ENCODE peak calls at places on chromosome 4, in four cellular contexts. T, S, N and W are unnamed samples.

GRCh38 chr4:153346563-153346962 is 2.1 kb downstream of the MND1 start:
- DNase-seq in T (no peak), S (no peak), N (no peak), W (no peak)

GRCh38 chr4:138897818-138898226 is 117.8 kb upstream of the NOCT start:
- DNase-seq in T (peak; percentile 61), S (no peak), N (peak; percentile 98), W (no peak)

GRCh38 chr4:85744950-85745349 is 270.0 kb downstream of the ARHGAP24 start:
- DNase-seq in T (peak; percentile 40), S (no peak), N (peak; percentile 77), W (peak; percentile 17)

GRCh38 chr4:139607302-139608060 is 51.5 kb upstream of the SETD7 start:
- DNase-seq in T (peak; percentile 62), S (no peak), N (no peak), W (no peak)

GRCh38 chr4:99894998-99895397 is 771 bp upstream of the LAMTOR3 start:
- DNase-seq in T (no peak), S (no peak), N (no peak), W (no peak)

GRCh38 chr4:122552898-122553297 is 68.0 kb downstream of the IL21 start:
- DNase-seq in T (no peak), S (no peak), N (no peak), W (no peak)

GRCh38 chr4:100168521-100168920 is 21.7 kb downstream of the DDIT4L start:
- DNase-seq in T (peak; percentile 87), S (no peak), N (peak; percentile 40), W (no peak)

GRCh38 chr4:1937550-1937949 is 66.4 kb downstream of the NSD2 start:
- DNase-seq in T (no peak), S (no peak), N (no peak), W (no peak)

GRCh38 chr4:89307446-89308160 is at the start of gene GPRIN3:
- DNase-seq in T (peak; percentile 6), S (peak; percentile 73), N (peak; percentile 42), W (peak; percentile 24)

GRCh38 chr4:1521821-1522361 is 115.6 kb upstream of the NKX1-1 start:
- DNase-seq in T (no peak), S (peak; percentile 8), N (no peak), W (no peak)

GRCh38 chr4:85151786-85152185 is 185.3 kb upstream of the WDFY3 start:
- DNase-seq in T (no peak), S (no peak), N (no peak), W (no peak)

GRCh38 chr4:37762294-37763163 is 64.0 kb upstream of the PGM2 start:
- DNase-seq in T (peak; percentile 47), S (no peak), N (peak; percentile 34), W (no peak)

GRCh38 chr4:73998040-73999011 is at the start of gene CXCL5:
- DNase-seq in T (peak; percentile 66), S (peak; percentile 26), N (peak; percentile 53), W (peak; percentile 41)

GRCh38 chr4:183438458-183439113 is 5.8 kb upstream of the CDKN2AIP start:
- DNase-seq in T (peak; percentile 83), S (no peak), N (peak; percentile 95), W (peak; percentile 20)

GRCh38 chr4:176042195-176042594 is 23.4 kb upstream of the WDR17 start:
- DNase-seq in T (no peak), S (no peak), N (no peak), W (no peak)

GRCh38 chr4:145920205-145920604 is 18.4 kb downstream of the ZNF827 start:
- DNase-seq in T (peak; percentile 99), S (no peak), N (peak; percentile 99), W (peak; percentile 69)

GRCh38 chr4:8319731-8320385 is 50.3 kb downstream of the HTRA3 start:
- DNase-seq in T (peak; percentile 18), S (peak; percentile 66), N (peak; percentile 20), W (peak; percentile 80)

GRCh38 chr4:5658992-5659391 is 49.4 kb downstream of the EVC2 start:
- DNase-seq in T (no peak), S (no peak), N (no peak), W (no peak)

GRCh38 chr4:174870311-174870710 is 41.3 kb upstream of the GLRA3 start:
- DNase-seq in T (no peak), S (no peak), N (no peak), W (no peak)

GRCh38 chr4:7135389-7135746 is 57.0 kb upstream of the SORCS2 start:
- DNase-seq in T (peak; percentile 34), S (no peak), N (peak; percentile 81), W (peak; percentile 39)

GRCh38 chr4:115154826-115155225 is 41.4 kb upstream of the NDST4 start:
- DNase-seq in T (peak; percentile 55), S (no peak), N (no peak), W (no peak)

GRCh38 chr4:110149089-110149488 is 49.3 kb downstream of the ELOVL6 start:
- DNase-seq in T (no peak), S (no peak), N (no peak), W (no peak)

GRCh38 chr4:181157647-181158046 is 1085.6 kb upstream of the TENM3 start:
- DNase-seq in T (no peak), S (no peak), N (no peak), W (no peak)

GRCh38 chr4:78907638-78908037 is 31.6 kb downstream of the PAQR3 start:
- DNase-seq in T (no peak), S (no peak), N (no peak), W (no peak)

GRCh38 chr4:67327245-67327860 is 217.9 kb downstream of the CENPC start:
- DNase-seq in T (peak; percentile 55), S (no peak), N (peak; percentile 34), W (peak; percentile 7)

GRCh38 chr4:183171484-183172267 is 72.6 kb downstream of the WWC2 start:
- DNase-seq in T (peak; percentile 49), S (no peak), N (peak; percentile 15), W (no peak)

GRCh38 chr4:1739358-1739757 is 18.0 kb downstream of the TACC3 start:
- DNase-seq in T (no peak), S (no peak), N (no peak), W (no peak)

GRCh38 chr4:47017494-47017893 is 13.9 kb upstream of the GABRB1 start:
- DNase-seq in T (no peak), S (no peak), N (peak; percentile 65), W (no peak)

GRCh38 chr4:170089274-170089742 is 448 bp downstream of the AADAT start:
- DNase-seq in T (peak; percentile 41), S (no peak), N (peak; percentile 61), W (peak; percentile 23)

GRCh38 chr4:13537832-13538177 is 6.5 kb downstream of the NKX3-2 start:
- DNase-seq in T (no peak), S (no peak), N (no peak), W (no peak)

GRCh38 chr4:54802336-54802735 is 144.6 kb downstream of the KIT start:
- DNase-seq in T (peak; percentile 22), S (no peak), N (no peak), W (peak; percentile 1)

GRCh38 chr4:190019023-190019858 is 7.8 kb downstream of the FRG2 start:
- DNase-seq in T (no peak), S (no peak), N (no peak), W (no peak)

GRCh38 chr4:23818097-23818648 is 71.7 kb downstream of the PPARGC1A start:
- DNase-seq in T (no peak), S (no peak), N (no peak), W (no peak)

GRCh38 chr4:25857403-25857802 is 5.4 kb downstream of the SEL1L3 start:
- DNase-seq in T (peak; percentile 18), S (no peak), N (no peak), W (no peak)

GRCh38 chr4:76956961-76957738 is 7.6 kb downstream of the SEPTIN11 start:
- DNase-seq in T (peak; percentile 71), S (peak; percentile 32), N (no peak), W (no peak)

GRCh38 chr4:42364654-42365053 is 32.6 kb upstream of the SHISA3 start:
- DNase-seq in T (no peak), S (no peak), N (no peak), W (no peak)

GRCh38 chr4:110396963-110397362 is 79.0 kb upstream of the ENPEP start:
- DNase-seq in T (no peak), S (no peak), N (no peak), W (no peak)

GRCh38 chr4:158856852-158857251 is 88.0 kb downstream of the FNIP2 start:
- DNase-seq in T (peak; percentile 62), S (no peak), N (peak; percentile 54), W (no peak)

GRCh38 chr4:113961322-113961698 is 18.1 kb downstream of the ARSJ start:
- DNase-seq in T (peak; percentile 70), S (no peak), N (peak; percentile 71), W (no peak)

GRCh38 chr4:113955948-113956347 is 23.5 kb downstream of the ARSJ start:
- DNase-seq in T (no peak), S (no peak), N (no peak), W (no peak)

GRCh38 chr4:113960684-113961321 is 18.6 kb downstream of the ARSJ start:
- DNase-seq in T (no peak), S (no peak), N (no peak), W (no peak)

GRCh38 chr4:113957961-113958360 is 21.5 kb downstream of the ARSJ start:
- DNase-seq in T (no peak), S (no peak), N (no peak), W (no peak)

GRCh38 chr4:113958766-113959540 is 20.5 kb downstream of the ARSJ start:
- DNase-seq in T (peak; percentile 96), S (no peak), N (peak; percentile 96), W (no peak)
- H3K4me3 ChIP-seq in T (peak overlapping the region; percentile 7), S (no peak overlapping the region), N (no peak overlapping the region), W (peak overlapping the region; percentile 15)

DNA sequence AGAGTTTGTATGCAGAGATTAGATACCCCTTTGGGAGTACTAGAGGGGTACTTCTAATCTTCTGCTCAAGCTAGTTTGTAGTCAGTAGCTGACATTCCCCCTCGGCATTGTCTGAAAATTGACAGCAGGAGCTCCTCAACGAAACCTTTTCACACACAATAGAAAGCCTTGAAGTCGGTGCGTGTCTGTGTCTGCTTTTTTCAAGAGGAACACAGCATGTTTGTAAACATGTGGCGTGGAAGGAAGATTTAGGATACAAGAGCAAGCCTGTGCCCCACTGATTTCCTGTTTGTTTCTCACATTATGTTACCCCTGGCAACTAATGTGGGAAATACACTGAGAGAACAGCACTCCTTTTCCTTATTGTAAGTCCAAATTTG is 252.6 kb downstream of the ANKRD50 start:
- DNase-seq in T (peak; percentile 15), S (no peak), N (no peak), W (no peak)
- H3K4me3 ChIP-seq in T (no peak overlapping the region), S (no peak overlapping the region), N (no peak overlapping the region), W (no peak overlapping the region)

GRCh38 chr4:71095141-71095939 is 101.9 kb downstream of the DCK start:
- DNase-seq in T (no peak), S (no peak), N (no peak), W (no peak)
- H3K4me3 ChIP-seq in T (no peak overlapping the region), S (no peak overlapping the region), N (no peak overlapping the region), W (no peak overlapping the region)

DNA sequence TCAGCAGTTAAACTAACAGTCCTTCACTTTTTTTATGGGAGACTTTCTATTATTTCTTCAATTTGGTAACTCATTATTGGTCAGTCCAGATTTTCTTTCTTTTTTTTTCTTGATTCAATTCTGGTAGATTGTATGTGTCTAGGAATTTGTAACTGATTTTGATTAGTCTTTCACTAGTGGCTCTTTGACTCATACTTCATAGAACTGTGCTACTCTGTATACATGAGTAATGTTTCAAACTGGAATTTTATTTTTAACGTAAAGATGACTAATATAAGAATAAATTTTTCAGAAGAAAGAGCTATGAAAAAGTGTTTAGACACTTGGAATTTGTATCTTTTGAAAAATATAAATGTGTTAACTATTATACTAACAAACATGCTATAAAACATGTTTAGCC is 813.0 kb downstream of the TRAM1L1 start:
- DNase-seq in T (no peak), S (no peak), N (no peak), W (no peak)
- H3K4me3 ChIP-seq in T (no peak overlapping the region), S (no peak overlapping the region), N (no peak overlapping the region), W (no peak overlapping the region)